ENCODE peak calls at places on chromosomes 2 and 18, in four cellular contexts. R, M, O and T are unnamed samples.

GRCh38 chr2:28387082-28387960 is 5.3 kb upstream of the FOSL2 start:
- DNase-seq in R (no peak), M (no peak), O (no peak), T (no peak)

GRCh38 chr18:35564795-35565453 is 16.6 kb upstream of the GALNT1 start:
- DNase-seq in R (no peak), M (no peak), O (no peak), T (no peak)

GRCh38 chr2:174681983-174682577 is 82.2 kb downstream of the CHRNA1 start:
- DNase-seq in R (no peak), M (peak; percentile 50), O (peak; percentile 25), T (peak; percentile 25)

GRCh38 chr2:191533693-191534175 is 144.2 kb upstream of the NABP1 start:
- DNase-seq in R (no peak), M (no peak), O (no peak), T (no peak)

GRCh38 chr2:64857581-64858471 is 131.4 kb upstream of the SLC1A4 start:
- DNase-seq in R (no peak), M (peak; percentile 83), O (peak; percentile 44), T (peak; percentile 21)

GRCh38 chr2:144747571-144747970 is 227.7 kb upstream of the ZEB2 start:
- DNase-seq in R (no peak), M (no peak), O (no peak), T (no peak)

GRCh38 chr18:31064130-31064529 is 21.6 kb upstream of the DSC3 start:
- DNase-seq in R (no peak), M (no peak), O (no peak), T (no peak)

GRCh38 chr18:3605562-3606443 is 155.8 kb downstream of the TGIF1 start:
- DNase-seq in R (no peak), M (no peak), O (no peak), T (no peak)

GRCh38 chr18:79901665-79902064 is 49.8 kb downstream of the SLC66A2 start:
- DNase-seq in R (no peak), M (no peak), O (no peak), T (no peak)

GRCh38 chr2:128442053-128442751 is 123.5 kb upstream of the HS6ST1 start:
- DNase-seq in R (no peak), M (no peak), O (peak; percentile 70), T (peak; percentile 57)

GRCh38 chr2:85983766-85984165 is 95.0 kb upstream of the ST3GAL5 start:
- DNase-seq in R (no peak), M (no peak), O (no peak), T (no peak)

GRCh38 chr2:10216677-10217498 is 85.8 kb upstream of the HPCAL1 start:
- DNase-seq in R (no peak), M (no peak), O (no peak), T (peak; percentile 36)

GRCh38 chr2:175136334-175137215 is 31.4 kb downstream of the ATF2 start:
- DNase-seq in R (no peak), M (no peak), O (no peak), T (no peak)

GRCh38 chr2:174446531-174446930 is 40.3 kb downstream of the GPR155 start:
- DNase-seq in R (no peak), M (no peak), O (no peak), T (no peak)

GRCh38 chr2:23418490-23418911 is 33.5 kb downstream of the KLHL29 start:
- DNase-seq in R (no peak), M (no peak), O (no peak), T (no peak)

GRCh38 chr2:235848055-235848454 is 320.1 kb downstream of the GBX2 start:
- DNase-seq in R (no peak), M (no peak), O (no peak), T (no peak)

GRCh38 chr2:131049150-131049718 is 44.0 kb downstream of the FAM168B start:
- DNase-seq in R (no peak), M (no peak), O (no peak), T (no peak)

GRCh38 chr2:233035426-233036161 is 3.1 kb downstream of the NEU2 start:
- DNase-seq in R (no peak), M (no peak), O (no peak), T (no peak)

GRCh38 chr2:196284901-196285589 is 113.7 kb upstream of the STK17B start:
- DNase-seq in R (no peak), M (no peak), O (no peak), T (no peak)

GRCh38 chr2:235990344-235990743 is 177.8 kb downstream of the GBX2 start:
- DNase-seq in R (no peak), M (peak; percentile 54), O (no peak), T (peak; percentile 16)

GRCh38 chr2:162007447-162008040 is 66.5 kb downstream of the DPP4 start:
- DNase-seq in R (no peak), M (no peak), O (no peak), T (no peak)

GRCh38 chr2:42169869-42170465 is 814 bp downstream of the EML4 start:
- DNase-seq in R (no peak), M (no peak), O (no peak), T (no peak)

GRCh38 chr2:105187531-105187930 is 54.0 kb upstream of the GPR45 start:
- DNase-seq in R (no peak), M (no peak), O (no peak), T (no peak)

GRCh38 chr18:25284861-25285574 is 66.9 kb downstream of the ZNF521 start:
- DNase-seq in R (no peak), M (peak; percentile 36), O (no peak), T (no peak)

GRCh38 chr2:200681731-200682130 is 95.9 kb downstream of the AOX1 start:
- DNase-seq in R (no peak), M (no peak), O (no peak), T (no peak)

GRCh38 chr18:27136208-27136535 is 48.9 kb downstream of the CHST9 start:
- DNase-seq in R (no peak), M (no peak), O (no peak), T (no peak)

GRCh38 chr2:189685540-189686229 is 11.2 kb downstream of the ANKAR start:
- DNase-seq in R (no peak), M (no peak), O (no peak), T (no peak)

GRCh38 chr2:240561325-240561971 is 1.3 kb downstream of the DUSP28 start:
- DNase-seq in R (no peak), M (no peak), O (peak; percentile 38), T (peak; percentile 15)

GRCh38 chr2:72115361-72116080 is 32.1 kb downstream of the CYP26B1 start:
- DNase-seq in R (no peak), M (no peak), O (peak; percentile 17), T (no peak)

GRCh38 chr2:26550276-26551015 is 72.5 kb upstream of the OTOF start:
- DNase-seq in R (no peak), M (no peak), O (no peak), T (no peak)